ENCODE peak calls at places on chromosomes 5 and 9, in seven cellular contexts. W is CD8-positive, alpha-beta T cell; X is aorta; I is heart right ventricle; F is CD4-positive, CD25-positive, alpha-beta regulatory T cell; K is Karpas-422; U is mesendoderm. Q is an unnamed sample.
A peak's percentile ranks its signal among the peaks of the same experiment; 100 is the strongest.

GRCh38 chr5:79263290-79263689 is 27.4 kb downstream of the JMY start:
- DNase-seq in W (no peak), X (no peak), I (no peak), F (no peak), K (no peak), U (no peak), Q (no peak)

GRCh38 chr5:121797677-121798518 is 53.8 kb upstream of the FTMT start:
- DNase-seq in W (no peak), X (no peak), I (no peak), F (no peak), K (no peak), U (peak; percentile 60), Q (no peak)

GRCh38 chr5:137619191-137619870 is 116.6 kb downstream of the KLHL3 start:
- DNase-seq in W (no peak), X (peak; percentile 69), I (peak; percentile 75), F (no peak), K (no peak), U (no peak), Q (no peak)

GRCh38 chr9:121073038-121073437 is 1.7 kb upstream of the CNTRL start:
- DNase-seq in W (no peak), X (peak; percentile 76), I (peak; percentile 48), F (no peak), K (peak; percentile 65), U (no peak), Q (no peak)

GRCh38 chr5:83374547-83374946 is 97.0 kb upstream of the VCAN start:
- DNase-seq in W (no peak), X (no peak), I (peak; percentile 35), F (no peak), K (no peak), U (no peak), Q (no peak)

GRCh38 chr5:179554981-179555380 is 4.6 kb downstream of the RUFY1 start:
- DNase-seq in W (no peak), X (no peak), I (no peak), F (no peak), K (no peak), U (peak; percentile 9), Q (no peak)

GRCh38 chr5:78738693-78739300 is 90.2 kb upstream of the LHFPL2 start:
- DNase-seq in W (no peak), X (no peak), I (no peak), F (no peak), K (no peak), U (no peak), Q (no peak)

GRCh38 chr9:6090272-6090671 is 74.8 kb upstream of the RANBP6 start:
- DNase-seq in W (no peak), X (no peak), I (peak; percentile 18), F (no peak), K (no peak), U (no peak), Q (no peak)

GRCh38 chr5:98425626-98426025 is 347.8 kb upstream of the RGMB start:
- DNase-seq in W (no peak), X (no peak), I (no peak), F (no peak), K (no peak), U (no peak), Q (no peak)

GRCh38 chr5:166165600-166165999 is 2125.8 kb upstream of the WWC1 start:
- DNase-seq in W (no peak), X (no peak), I (no peak), F (no peak), K (no peak), U (peak; percentile 53), Q (no peak)

GRCh38 chr5:43041131-43041668 is 1.1 kb upstream of the ANXA2R start:
- DNase-seq in W (peak; percentile 55), X (peak; percentile 65), I (peak; percentile 60), F (peak; percentile 35), K (peak; percentile 83), U (no peak), Q (no peak)

GRCh38 chr9:121582641-121583040 is 68.8 kb upstream of the DAB2IP start:
- DNase-seq in W (no peak), X (no peak), I (no peak), F (no peak), K (no peak), U (no peak), Q (no peak)

GRCh38 chr9:107299437-107299836 is 16.4 kb downstream of the RAD23B start:
- DNase-seq in W (no peak), X (no peak), I (no peak), F (no peak), K (no peak), U (no peak), Q (no peak)

GRCh38 chr5:3381206-3381825 is 214.3 kb upstream of the IRX1 start:
- DNase-seq in W (no peak), X (no peak), I (no peak), F (no peak), K (no peak), U (no peak), Q (peak; percentile 31)

GRCh38 chr5:113182658-113183344 is 206.2 kb downstream of the DCP2 start:
- DNase-seq in W (no peak), X (no peak), I (no peak), F (no peak), K (no peak), U (no peak), Q (no peak)

GRCh38 chr9:2427016-2427891 is 194.3 kb upstream of the VLDLR start:
- DNase-seq in W (no peak), X (no peak), I (no peak), F (no peak), K (no peak), U (no peak), Q (peak; percentile 87)

GRCh38 chr9:4739587-4740372 is 1.2 kb downstream of the AK3 start:
- DNase-seq in W (no peak), X (no peak), I (no peak), F (no peak), K (peak; percentile 48), U (no peak), Q (peak; percentile 49)

GRCh38 chr5:154055225-154055624 is 16.5 kb downstream of the MFAP3 start:
- DNase-seq in W (no peak), X (no peak), I (no peak), F (no peak), K (peak; percentile 44), U (no peak), Q (no peak)

GRCh38 chr9:70945301-70945700 is 176.1 kb downstream of the TRPM3 start:
- DNase-seq in W (no peak), X (no peak), I (no peak), F (no peak), K (no peak), U (no peak), Q (no peak)

GRCh38 chr5:154370730-154371334 is 75.0 kb upstream of the SAP30L start:
- DNase-seq in W (no peak), X (peak; percentile 63), I (peak; percentile 53), F (no peak), K (no peak), U (no peak), Q (no peak)

GRCh38 chr9:34590376-34591090 is 1.0 kb upstream of the CNTFR start:
- DNase-seq in W (no peak), X (peak; percentile 59), I (no peak), F (no peak), K (no peak), U (no peak), Q (peak; percentile 89)

GRCh38 chr9:34591911-34592866 is 2.7 kb upstream of the CNTFR start:
- DNase-seq in W (no peak), X (no peak), I (no peak), F (no peak), K (no peak), U (no peak), Q (no peak)

GRCh38 chr9:34592895-34593601 is 3.5 kb upstream of the CNTFR start:
- DNase-seq in W (no peak), X (peak; percentile 80), I (peak; percentile 58), F (no peak), K (no peak), U (no peak), Q (peak; percentile 86)

GRCh38 chr9:34591091-34591910 is 1.8 kb upstream of the CNTFR start:
- DNase-seq in W (peak; percentile 80), X (peak; percentile 90), I (peak; percentile 85), F (peak; percentile 63), K (peak; percentile 91), U (peak; percentile 83), Q (peak; percentile 89)

DNA sequence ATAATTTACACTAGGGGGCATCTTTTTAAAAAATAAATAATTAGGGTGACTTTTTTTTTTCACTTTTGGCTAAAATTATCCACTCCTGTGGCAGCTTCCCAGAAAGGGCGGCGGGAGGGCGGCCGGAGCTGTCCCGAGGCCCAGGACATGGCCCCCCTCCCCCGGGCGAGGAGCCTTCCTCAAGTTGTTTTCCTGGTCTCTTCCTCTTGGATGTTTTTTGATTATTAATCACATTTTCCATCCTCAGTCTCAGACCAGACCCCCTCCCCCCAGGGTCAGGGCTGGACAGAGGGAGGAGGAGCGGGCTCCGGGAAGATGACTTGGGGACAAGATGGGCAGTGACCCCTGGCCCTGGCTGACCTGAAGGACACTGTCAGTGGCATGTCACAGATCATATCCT is 4.7 kb upstream of the CNTFR start:
- DNase-seq in W (no peak), X (peak; percentile 60), I (no peak), F (no peak), K (no peak), U (no peak), Q (no peak)
- H3K27ac ChIP-seq in W (no peak overlapping the region), X (no peak overlapping the region), I (peak overlapping the region; percentile 41), F (no peak overlapping the region), K (no peak overlapping the region), U (no peak overlapping the region), Q (peak overlapping the region; percentile 70)

DNA sequence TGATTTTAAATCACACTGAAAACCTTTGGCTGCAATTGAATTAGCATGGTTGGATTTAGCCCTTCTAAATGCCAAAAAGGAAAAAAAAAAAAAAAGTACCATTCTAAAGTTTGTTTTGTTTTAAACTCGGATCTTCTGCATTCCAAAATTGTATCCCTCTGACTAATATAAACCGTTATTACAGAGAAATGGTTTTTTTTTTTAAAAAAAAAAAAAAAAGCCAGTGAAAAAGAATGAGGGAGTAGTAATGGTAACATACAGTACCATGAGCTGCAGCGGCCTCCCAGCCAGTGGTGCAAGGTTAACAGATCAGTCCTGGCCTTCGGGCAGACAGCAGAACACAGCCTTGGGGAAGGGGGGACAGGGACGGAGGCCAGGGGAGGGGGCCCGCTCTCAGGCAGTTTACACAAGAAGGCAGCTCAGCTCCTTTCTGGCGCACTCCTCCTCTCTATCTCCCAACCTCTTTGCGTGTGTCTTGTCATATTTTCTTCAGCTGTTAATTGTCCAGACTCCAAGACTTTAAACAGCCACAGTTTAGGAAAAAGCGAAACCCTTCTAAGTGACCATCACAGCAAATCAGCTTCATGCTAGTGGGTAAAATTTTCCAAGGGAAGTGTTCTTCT is 165.9 kb downstream of the BNC2 start:
- DNase-seq in W (no peak), X (peak; percentile 72), I (peak; percentile 24), F (no peak), K (no peak), U (peak; percentile 91), Q (no peak)
- H3K4me3 ChIP-seq in W (no peak overlapping the region), X (peak overlapping the region; percentile 16), I (peak overlapping the region; percentile 4), F (no peak overlapping the region), K (no peak overlapping the region), U (no peak overlapping the region), Q (no peak overlapping the region)

GRCh38 chr9:99154356-99154755 is 49.4 kb downstream of the TGFBR1 start:
- DNase-seq in W (no peak), X (no peak), I (no peak), F (no peak), K (no peak), U (no peak), Q (no peak)

GRCh38 chr9:99162759-99163364 is 57.9 kb downstream of the TGFBR1 start:
- DNase-seq in W (no peak), X (no peak), I (no peak), F (no peak), K (peak; percentile 71), U (peak; percentile 40), Q (no peak)

GRCh38 chr9:99158629-99159028 is 53.7 kb downstream of the TGFBR1 start:
- DNase-seq in W (no peak), X (no peak), I (no peak), F (no peak), K (peak; percentile 45), U (no peak), Q (no peak)
- H3K27ac ChIP-seq in W (no peak overlapping the region), X (no peak overlapping the region), I (no peak overlapping the region), F (no peak overlapping the region), K (no peak overlapping the region), U (no peak overlapping the region), Q (no peak overlapping the region)

GRCh38 chr9:109166771-109167601 is at the start of gene FRRS1L:
- DNase-seq in W (no peak), X (no peak), I (no peak), F (no peak), K (no peak), U (no peak), Q (no peak)
- H3K4me3 ChIP-seq in W (no peak within 1 kb of the TSS), X (peak within 1 kb of the TSS; percentile 10), I (peak within 1 kb of the TSS; percentile 28), F (no peak within 1 kb of the TSS), K (no peak within 1 kb of the TSS), U (no peak within 1 kb of the TSS), Q (no peak within 1 kb of the TSS)